ENCODE peak calls at places on chromosomes 16 and 17, in nine cellular contexts. Z, N, U, W, T, V, R, M and P are unnamed samples.

GRCh38 chr16:77236063-77236511 is 36.9 kb downstream of the SYCE1L start:
- DNase-seq in Z (peak), N (no peak), U (peak), W (peak), T (peak), V (peak), R (no peak), M (peak), P (peak)

GRCh38 chr17:78034429-78035091 is 76.1 kb downstream of the TNRC6C start:
- DNase-seq in Z (peak), N (no peak), U (no peak), W (no peak), T (no peak), V (no peak), R (peak), M (no peak), P (no peak)

GRCh38 chr16:14608111-14608566 is 21.9 kb downstream of the PARN start:
- DNase-seq in Z (no peak), N (no peak), U (no peak), W (no peak), T (no peak), V (no peak), R (no peak), M (no peak), P (no peak)

GRCh38 chr16:75494184-75494583 is 1.1 kb downstream of the CHST6 start:
- DNase-seq in Z (no peak), N (no peak), U (no peak), W (no peak), T (no peak), V (no peak), R (no peak), M (peak), P (no peak)

GRCh38 chr16:69566437-69567030 is 768 bp downstream of the NFAT5 start:
- DNase-seq in Z (peak), N (no peak), U (peak), W (peak), T (no peak), V (peak), R (no peak), M (peak), P (peak)

GRCh38 chr17:77712578-77712977 is 245.9 kb upstream of the TNRC6C start:
- DNase-seq in Z (no peak), N (no peak), U (no peak), W (no peak), T (no peak), V (no peak), R (no peak), M (no peak), P (no peak)

GRCh38 chr17:80990921-80991644 is 558 bp upstream of the CHMP6 start:
- DNase-seq in Z (no peak), N (no peak), U (no peak), W (no peak), T (no peak), V (no peak), R (no peak), M (peak), P (peak)

GRCh38 chr17:17001076-17001777 is 29.3 kb upstream of the TNFRSF13B start:
- DNase-seq in Z (no peak), N (no peak), U (no peak), W (no peak), T (no peak), V (no peak), R (no peak), M (no peak), P (no peak)

GRCh38 chr17:74458835-74459234 is 7.6 kb upstream of the CD300A start:
- DNase-seq in Z (no peak), N (no peak), U (no peak), W (no peak), T (no peak), V (no peak), R (no peak), M (no peak), P (no peak)

GRCh38 chr17:50165867-50166517 is at the start of gene SGCA:
- DNase-seq in Z (no peak), N (no peak), U (no peak), W (no peak), T (no peak), V (no peak), R (no peak), M (peak), P (no peak)

GRCh38 chr16:47905771-47906170 is 250.0 kb downstream of the ABCC12 start:
- DNase-seq in Z (no peak), N (no peak), U (no peak), W (no peak), T (no peak), V (no peak), R (no peak), M (no peak), P (no peak)

GRCh38 chr17:3556239-3556904 is 1.2 kb downstream of the TRPV3 start:
- DNase-seq in Z (no peak), N (no peak), U (no peak), W (no peak), T (no peak), V (no peak), R (no peak), M (no peak), P (no peak)

GRCh38 chr16:51151951-51152663 is 1.0 kb upstream of the SALL1 start:
- DNase-seq in Z (no peak), N (no peak), U (peak), W (peak), T (peak), V (no peak), R (no peak), M (no peak), P (no peak)

GRCh38 chr17:60354223-60354622 is 37.7 kb downstream of the USP32 start:
- DNase-seq in Z (peak), N (no peak), U (no peak), W (no peak), T (no peak), V (no peak), R (no peak), M (no peak), P (no peak)

GRCh38 chr17:72407336-72408121 is 286.7 kb downstream of the SOX9 start:
- DNase-seq in Z (peak), N (no peak), U (peak), W (no peak), T (no peak), V (peak), R (peak), M (no peak), P (no peak)

GRCh38 chr17:2138768-2139167 is 83.9 kb downstream of the HIC1 start:
- DNase-seq in Z (peak), N (peak), U (peak), W (no peak), T (no peak), V (peak), R (no peak), M (no peak), P (no peak)

GRCh38 chr17:38587193-38587592 is 18.6 kb downstream of the SRCIN1 start:
- DNase-seq in Z (no peak), N (no peak), U (no peak), W (no peak), T (no peak), V (no peak), R (no peak), M (no peak), P (no peak)

GRCh38 chr17:3935140-3935542 is 18.9 kb upstream of the P2RX1 start:
- DNase-seq in Z (peak), N (no peak), U (peak), W (peak), T (peak), V (peak), R (peak), M (peak), P (peak)

GRCh38 chr17:8421571-8421970 is 14.1 kb upstream of the NDEL1 start:
- DNase-seq in Z (peak), N (no peak), U (no peak), W (no peak), T (no peak), V (no peak), R (no peak), M (no peak), P (no peak)

GRCh38 chr16:81293909-81294802 is 20.6 kb upstream of the GAN start:
- DNase-seq in Z (no peak), N (no peak), U (no peak), W (no peak), T (no peak), V (no peak), R (no peak), M (no peak), P (no peak)

GRCh38 chr17:29138184-29138955 is 41.8 kb downstream of the MYO18A start:
- DNase-seq in Z (no peak), N (no peak), U (no peak), W (no peak), T (no peak), V (no peak), R (no peak), M (no peak), P (no peak)

GRCh38 chr17:57879437-57880085 is 29.7 kb upstream of the MRPS23 start:
- DNase-seq in Z (no peak), N (no peak), U (no peak), W (no peak), T (no peak), V (peak), R (no peak), M (no peak), P (no peak)

GRCh38 chr16:24645739-24646645 is 83.5 kb upstream of the TNRC6A start:
- DNase-seq in Z (peak), N (no peak), U (no peak), W (no peak), T (no peak), V (no peak), R (peak), M (no peak), P (no peak)

GRCh38 chr17:47686276-47686635 is 7.7 kb upstream of the TBKBP1 start:
- DNase-seq in Z (no peak), N (no peak), U (no peak), W (no peak), T (no peak), V (no peak), R (no peak), M (no peak), P (no peak)

GRCh38 chr16:61324044-61324443 is 712.2 kb downstream of the CDH8 start:
- DNase-seq in Z (no peak), N (no peak), U (no peak), W (no peak), T (no peak), V (no peak), R (no peak), M (no peak), P (no peak)

GRCh38 chr16:85436636-85437160 is 176.4 kb upstream of the GSE1 start:
- DNase-seq in Z (no peak), N (no peak), U (peak), W (peak), T (peak), V (peak), R (no peak), M (no peak), P (no peak)

GRCh38 chr16:31094088-31094423 is 541 bp downstream of the VKORC1 start:
- DNase-seq in Z (peak), N (no peak), U (no peak), W (no peak), T (no peak), V (no peak), R (no peak), M (no peak), P (no peak)

GRCh38 chr17:56676807-56677206 is 83.3 kb downstream of the NOG start:
- DNase-seq in Z (no peak), N (no peak), U (no peak), W (no peak), T (no peak), V (no peak), R (no peak), M (no peak), P (no peak)

GRCh38 chr16:28879841-28880588 is 1.7 kb downstream of the ATP2A1 start:
- DNase-seq in Z (peak), N (peak), U (peak), W (peak), T (peak), V (peak), R (peak), M (peak), P (peak)

GRCh38 chr16:65297453-65297852 is 175.6 kb upstream of the CDH11 start:
- DNase-seq in Z (no peak), N (no peak), U (no peak), W (no peak), T (no peak), V (no peak), R (no peak), M (no peak), P (no peak)

GRCh38 chr17:73901661-73902415 is 257.6 kb upstream of the SDK2 start:
- DNase-seq in Z (no peak), N (no peak), U (peak), W (peak), T (no peak), V (peak), R (no peak), M (peak), P (no peak)

GRCh38 chr17:80318166-80318565 is 57.5 kb downstream of the RNF213 start:
- DNase-seq in Z (no peak), N (no peak), U (no peak), W (no peak), T (no peak), V (no peak), R (no peak), M (peak), P (no peak)

GRCh38 chr16:19700319-19700781 is 17.7 kb downstream of the KNOP1 start:
- DNase-seq in Z (peak), N (no peak), U (peak), W (no peak), T (no peak), V (peak), R (no peak), M (peak), P (no peak)

GRCh38 chr17:27532269-27533067 is 76.2 kb downstream of the KSR1 start:
- DNase-seq in Z (no peak), N (no peak), U (peak), W (no peak), T (no peak), V (no peak), R (no peak), M (peak), P (no peak)

GRCh38 chr17:42002792-42003301 is 14.4 kb downstream of the DNAJC7 start:
- DNase-seq in Z (peak), N (no peak), U (no peak), W (no peak), T (no peak), V (no peak), R (no peak), M (no peak), P (no peak)

DNA sequence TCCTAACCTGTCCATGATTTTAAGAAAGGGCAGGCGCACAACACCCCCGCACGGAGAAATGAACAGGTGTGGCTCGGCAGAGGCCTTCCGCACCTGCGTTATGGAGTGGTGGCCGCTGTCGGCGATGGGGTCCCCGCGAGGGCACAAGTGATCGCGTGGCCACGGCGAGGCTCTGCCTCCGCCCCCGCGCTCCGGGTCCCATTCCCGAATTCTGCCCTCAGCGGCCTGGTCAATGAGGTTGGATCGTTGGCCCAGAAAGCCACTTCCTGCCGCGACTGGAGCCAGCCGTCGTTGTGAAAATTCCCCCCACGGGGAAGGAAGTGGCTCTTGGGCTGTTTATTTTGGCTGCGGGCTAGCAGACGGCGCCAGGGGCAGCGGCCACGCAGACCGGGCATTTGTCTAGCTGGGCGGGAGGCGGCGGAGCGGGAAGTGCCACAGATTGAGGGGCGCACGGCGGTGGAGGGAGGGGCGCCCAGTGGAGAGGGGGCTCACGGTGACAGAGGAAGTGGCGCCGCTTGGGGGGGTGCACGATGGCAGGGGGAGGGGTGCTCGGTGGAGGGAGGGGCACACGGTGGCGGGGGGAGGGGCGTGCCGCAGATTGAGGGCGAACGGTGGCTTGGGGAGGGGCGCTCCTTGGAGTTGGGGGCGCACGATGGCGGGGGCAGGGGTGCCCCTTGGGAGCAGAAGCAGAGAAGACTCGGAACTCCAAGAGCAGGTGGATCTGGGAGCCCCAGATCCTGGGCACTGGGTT is 25.0 kb downstream of the MRC2 start:
- DNase-seq in Z (peak), N (no peak), U (peak), W (peak), T (no peak), V (no peak), R (no peak), M (peak), P (no peak)
- TF ChIP-seq POLR2A in Z (no peak), N (no peak), U (no peak), W (no peak), T (no peak), V (peak), R (no peak), M (no peak), P (no peak)

GRCh38 chr17:65290616-65291015 is 153.4 kb downstream of the RGS9 start:
- DNase-seq in Z (no peak), N (no peak), U (peak), W (no peak), T (no peak), V (no peak), R (no peak), M (no peak), P (no peak)
- TF ChIP-seq POLR2AphosphoS5 in Z (no peak), N (no peak), U (peak), W (no peak), T (no peak), V (no peak), R (no peak), M (no peak), P (no peak)

DNA sequence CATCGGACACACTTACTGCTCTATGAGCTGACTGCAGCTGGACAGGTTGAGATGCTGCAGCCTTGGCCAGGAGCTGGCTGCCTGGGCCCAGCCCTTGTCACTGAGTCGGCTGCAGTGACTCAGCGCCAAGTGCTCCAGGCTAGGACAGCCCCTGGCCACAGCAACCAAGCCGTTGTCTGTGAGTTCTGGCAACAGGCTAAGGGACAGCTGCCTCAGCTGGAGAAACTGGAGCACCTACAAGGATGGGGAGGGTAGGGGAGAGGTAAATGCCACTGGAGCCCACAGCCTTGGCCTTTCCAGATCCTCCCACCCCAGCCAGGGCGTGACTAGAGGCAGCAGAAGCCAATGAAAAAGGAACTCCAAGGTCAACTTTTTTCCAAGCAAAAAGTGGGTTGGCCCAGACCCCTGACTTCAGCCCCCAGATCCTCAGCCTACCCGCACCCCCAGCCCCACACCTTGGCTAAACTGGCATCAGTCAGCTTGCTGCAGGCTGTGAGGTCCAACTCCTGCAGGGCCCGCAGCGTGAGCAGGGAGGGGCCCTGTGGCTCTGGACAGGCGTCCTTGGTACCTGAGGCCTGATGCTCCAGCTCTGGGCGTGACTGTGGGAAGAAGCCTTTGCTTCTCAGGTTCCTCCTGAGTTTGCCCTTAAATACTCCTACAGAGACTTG is 9.1 kb downstream of the ELMO3 start:
- DNase-seq in Z (no peak), N (no peak), U (no peak), W (no peak), T (no peak), V (no peak), R (no peak), M (no peak), P (no peak)
- TF ChIP-seq POLR2A in Z (no peak), N (peak), U (no peak), W (no peak), T (peak), V (no peak), R (no peak), M (no peak), P (no peak)

DNA sequence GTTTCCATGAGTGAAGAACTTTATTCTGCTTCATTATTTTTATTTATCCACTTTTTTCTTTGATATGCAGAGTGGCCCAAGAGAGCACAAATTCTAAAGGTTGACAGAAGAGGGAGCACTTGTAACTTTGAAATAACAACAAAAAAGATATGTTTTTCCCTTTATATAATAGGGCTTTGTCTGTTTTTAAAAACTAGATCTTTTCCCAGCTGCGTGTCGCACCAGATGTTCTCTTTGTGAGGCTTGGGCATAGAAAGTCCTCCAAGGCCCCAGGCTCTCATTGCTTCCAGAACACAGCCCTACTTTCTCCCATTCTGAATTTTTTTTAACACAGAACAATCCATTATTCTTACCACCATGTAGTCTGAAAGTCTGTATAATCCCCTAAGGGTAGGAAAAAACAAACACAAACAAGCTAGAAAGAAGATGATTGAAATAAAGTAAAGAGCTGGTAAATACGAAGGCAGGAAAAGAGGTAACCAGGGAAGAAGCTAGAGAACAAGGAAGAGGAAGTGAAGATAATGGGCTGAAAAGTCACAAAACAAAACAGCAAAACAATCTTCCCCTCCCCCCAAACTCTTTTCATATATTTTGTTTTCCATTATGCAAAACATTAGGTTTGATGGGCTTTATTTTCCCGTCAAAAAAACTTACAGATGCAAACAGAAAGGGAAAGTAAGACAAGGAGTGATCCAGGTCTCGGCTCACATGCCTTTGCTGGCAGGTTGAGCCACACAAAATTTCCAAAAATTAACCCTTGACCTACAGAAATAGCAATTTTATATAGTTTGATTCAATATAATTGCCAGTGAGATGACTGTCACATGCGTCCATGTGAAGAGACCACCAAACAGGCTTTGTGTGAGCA is 160.3 kb downstream of the ABCA8 start:
- DNase-seq in Z (peak), N (no peak), U (no peak), W (no peak), T (no peak), V (no peak), R (no peak), M (no peak), P (no peak)
- TF ChIP-seq POLR2AphosphoS5 in Z (no peak), N (no peak), U (no peak), W (no peak), T (no peak), V (no peak), R (no peak), M (no peak), P (no peak)